ENCODE peak calls at places on chromosome 5, in ten cellular contexts. Z is neural crest cell, W is lung, H is foreskin fibroblast, V is pancreas, U is colonic mucosa, P is A549, F is heart left ventricle, K is HL-60, L is osteocyte. E is an unnamed sample.

GRCh38 chr5:54519083-54519541 is 1.6 kb downstream of the SNX18 start:
- DNase-seq in Z (no peak), H (no peak), P (no peak), W (no peak), V (no peak), F (peak), L (no peak), U (no peak), K (no peak), E (no peak)

GRCh38 chr5:64486163-64486562 is 19.7 kb upstream of the RGS7BP start:
- DNase-seq in U (no peak), Z (no peak), H (no peak), P (no peak), L (no peak), V (no peak), W (no peak), K (no peak), F (no peak), E (no peak)

GRCh38 chr5:76256116-76256889 is 146.8 kb upstream of the IQGAP2 start:
- DNase-seq in P (peak), V (no peak), U (peak), H (peak), L (no peak), W (peak), K (peak), Z (peak), F (peak), E (peak)

GRCh38 chr5:111494350-111494999 is 17.9 kb downstream of the STARD4 start:
- DNase-seq in F (no peak), W (no peak), L (no peak), K (no peak), Z (no peak), U (no peak), P (no peak), H (no peak), V (no peak), E (no peak)

GRCh38 chr5:74192606-74193299 is 447.8 kb downstream of the ENC1 start:
- DNase-seq in U (no peak), H (peak), L (no peak), K (no peak), V (no peak), W (no peak), F (no peak), Z (no peak), P (no peak), E (no peak)

GRCh38 chr5:169795311-169795710 is 158.2 kb downstream of the DOCK2 start:
- DNase-seq in H (peak), P (no peak), V (no peak), K (no peak), U (no peak), Z (no peak), F (no peak), W (no peak), L (no peak), E (no peak)

GRCh38 chr5:142872795-142873194 is 102.6 kb downstream of the ARHGAP26 start:
- DNase-seq in K (no peak), U (peak), V (peak), P (peak), F (no peak), L (no peak), H (peak), Z (no peak), W (no peak), E (no peak)

GRCh38 chr5:126334755-126335154 is 88.5 kb upstream of the GRAMD2B start:
- DNase-seq in F (no peak), W (no peak), H (no peak), V (no peak), L (no peak), P (no peak), K (no peak), U (no peak), Z (no peak), E (no peak)

GRCh38 chr5:168432903-168433302 is 53.4 kb upstream of the RARS1 start:
- DNase-seq in V (no peak), Z (no peak), P (no peak), H (no peak), L (no peak), K (no peak), W (no peak), U (no peak), F (no peak), E (no peak)

GRCh38 chr5:54518146-54519082 is 855 bp downstream of the SNX18 start:
- DNase-seq in Z (peak), U (peak), V (peak), P (peak), K (peak), L (peak), W (peak), F (peak), H (peak), E (peak)

GRCh38 chr5:123754167-123754840 is 242.3 kb downstream of the CSNK1G3 start:
- DNase-seq in K (no peak), F (no peak), L (no peak), P (no peak), V (no peak), W (no peak), Z (no peak), U (no peak), H (peak), E (no peak)

GRCh38 chr5:167513383-167513782 is 778.1 kb upstream of the WWC1 start:
- DNase-seq in W (no peak), H (no peak), F (no peak), U (no peak), Z (no peak), P (no peak), L (no peak), V (no peak), K (no peak), E (no peak)

GRCh38 chr5:62974623-62975022 is 396.0 kb downstream of the LRRC70 start:
- DNase-seq in H (no peak), K (no peak), U (no peak), P (no peak), V (no peak), F (no peak), Z (no peak), L (no peak), W (no peak), E (no peak)

GRCh38 chr5:133296624-133297023 is 244.8 kb downstream of the HSPA4 start:
- DNase-seq in P (no peak), F (no peak), Z (no peak), U (no peak), K (no peak), W (no peak), L (no peak), H (no peak), V (no peak), E (no peak)

GRCh38 chr5:65900746-65901145 is 25.6 kb upstream of the ERBIN start:
- DNase-seq in V (no peak), Z (no peak), W (no peak), K (no peak), F (no peak), L (no peak), U (no peak), P (no peak), H (no peak), E (no peak)

GRCh38 chr5:132013006-132013689 is 1.7 kb upstream of the ACSL6 start:
- DNase-seq in F (peak), H (no peak), Z (no peak), U (peak), P (no peak), V (peak), W (no peak), L (peak), K (no peak), E (peak)

GRCh38 chr5:90956511-90956910 is 397.9 kb downstream of the ADGRV1 start:
- DNase-seq in V (no peak), P (no peak), U (no peak), W (no peak), Z (no peak), L (no peak), K (no peak), H (peak), F (no peak), E (no peak)

GRCh38 chr5:38190111-38190510 is 68.2 kb upstream of the EGFLAM start:
- DNase-seq in L (no peak), K (no peak), Z (no peak), F (no peak), U (no peak), P (no peak), W (no peak), V (no peak), H (no peak), E (no peak)

DNA sequence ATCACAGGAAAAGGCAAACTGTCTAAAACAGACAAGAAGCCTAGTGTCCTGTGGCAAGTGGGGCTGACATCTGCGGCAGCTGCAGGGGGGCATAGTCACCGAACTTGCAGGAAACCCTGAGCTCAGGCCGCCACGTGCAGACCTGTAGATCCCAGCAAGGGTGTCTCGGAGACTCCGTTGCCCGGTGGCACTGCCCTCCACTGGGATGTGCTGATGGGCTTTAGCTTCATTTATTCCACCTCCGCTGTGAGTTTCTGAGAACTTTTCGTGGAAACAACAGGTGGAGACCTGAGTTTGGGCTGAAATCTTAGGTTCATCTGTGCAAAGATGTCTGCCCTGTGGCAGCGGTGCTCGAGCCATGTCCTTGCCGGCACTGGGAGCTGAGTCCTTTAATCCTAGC is 22.1 kb downstream of the CEP72 start:
- DNase-seq in W (no peak), P (no peak), H (no peak), K (no peak), V (peak), U (peak), L (no peak), F (no peak), Z (no peak), E (no peak)
- TF ChIP-seq CTCF in W (no peak), P (no peak), H (no peak), K (no peak), V (no peak), U (no peak), L (no peak), F (no peak), Z (no peak), E (no peak)

DNA sequence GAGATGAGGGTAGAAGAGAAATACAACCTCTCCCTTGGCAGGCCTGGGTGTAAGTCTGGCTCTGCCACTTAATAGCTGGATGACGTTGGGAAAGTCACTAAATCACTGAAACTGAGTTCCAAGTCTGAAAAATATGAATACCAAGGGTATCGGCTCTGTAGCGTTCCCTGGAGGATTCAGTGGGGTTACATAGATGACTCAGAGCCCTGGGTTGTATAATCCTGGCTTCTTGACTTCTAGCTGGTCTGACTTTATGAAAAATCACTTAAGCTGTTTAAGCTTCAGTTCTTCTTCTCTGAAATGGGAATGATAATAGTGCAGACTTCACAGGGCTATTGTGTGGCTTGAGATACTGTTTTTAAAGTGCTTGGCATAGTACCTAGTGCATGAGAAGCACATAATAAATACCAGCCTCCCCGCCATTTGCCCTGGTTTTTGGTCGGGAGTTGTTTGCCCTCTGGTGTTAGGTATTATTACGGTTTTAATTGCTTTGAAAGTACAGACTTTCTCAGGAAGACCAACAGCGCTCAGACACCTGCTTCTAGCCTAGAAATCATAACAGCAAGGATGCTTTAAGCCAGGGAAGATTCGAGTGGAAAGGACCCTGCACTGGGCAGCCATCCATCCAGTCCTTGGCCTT is 43.0 kb downstream of the CYFIP2 start:
- DNase-seq in H (peak), K (no peak), W (no peak), V (no peak), U (no peak), P (no peak), L (no peak), Z (no peak), F (no peak), E (no peak)
- TF ChIP-seq CTCF in H (peak), K (no peak), W (no peak), V (no peak), U (no peak), P (no peak), L (peak), Z (no peak), F (peak), E (no peak)

DNA sequence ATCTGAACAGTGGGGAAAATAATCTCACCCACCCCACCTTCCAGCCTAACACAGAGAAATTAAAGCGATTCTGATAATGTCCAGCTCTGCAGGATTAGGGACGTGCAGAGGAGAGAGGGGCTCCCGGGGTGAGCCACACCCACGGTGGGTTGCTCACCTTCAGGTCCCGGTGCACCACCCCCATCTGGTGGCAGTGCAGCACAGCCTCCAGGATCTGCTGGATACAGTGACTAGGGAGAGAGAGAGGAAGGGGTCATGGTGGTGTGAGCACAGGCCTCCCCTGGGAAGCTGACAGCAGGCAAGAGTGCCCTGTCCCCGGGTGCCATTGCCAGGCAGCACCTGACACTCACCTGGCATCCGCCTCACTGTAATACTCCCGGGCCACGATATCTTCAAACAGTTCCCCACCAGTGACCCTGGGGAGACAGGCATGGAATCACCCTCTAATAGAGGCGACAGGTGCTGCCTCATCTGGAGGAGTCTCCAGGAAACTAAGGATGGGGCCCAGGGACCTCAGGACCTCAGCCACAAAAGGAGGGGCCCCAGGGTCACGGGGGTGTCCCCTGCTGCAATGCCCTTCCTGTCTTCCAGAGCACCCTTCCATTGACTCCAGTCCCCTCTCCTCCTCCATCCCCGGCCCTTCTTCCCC is 33.0 kb downstream of the CAMK2A start:
- DNase-seq in F (no peak), L (no peak), U (no peak), H (no peak), V (no peak), K (no peak), P (no peak), Z (no peak), W (no peak), E (peak)
- TF ChIP-seq CTCF in F (peak), L (peak), U (no peak), H (no peak), V (no peak), K (no peak), P (no peak), Z (peak), W (no peak), E (no peak)

GRCh38 chr5:81195334-81195929 is 37.7 kb upstream of the CKMT2 start:
- DNase-seq in H (no peak), P (no peak), W (no peak), Z (no peak), V (no peak), L (no peak), F (peak), K (no peak), U (no peak), E (no peak)
- TF ChIP-seq CTCF in H (no peak), P (no peak), W (no peak), Z (peak), V (no peak), L (no peak), F (no peak), K (no peak), U (peak), E (peak)

E was measured in glutamatergic neuron.